ENCODE peak calls at places on chromosomes 4 and X, in seven cellular contexts. One of them, this sample, is unnamed.

GRCh38 chr4:123077330-123077729 is 154.9 kb upstream of the NUDT6 start:
- DNase-seq in activated CD4-positive, alpha-beta T cell treated with anti-CD3 and anti-CD28 coated beads, Interleukin-2, amount 50 U/mL, for 1 hour: no peak
- DNase-seq in lung microvascular endothelial cell: no peak
- DNase-seq in heart left ventricle: no peak
- DNase-seq in AG09309: no peak
- DNase-seq in neural crest cell: no peak
- DNase-seq in NCI-H1105: no peak
- DNase-seq in this sample: no peak

GRCh38 chr4:3354455-3354811 is 61.6 kb downstream of the RGS12 start:
- DNase-seq in activated CD4-positive, alpha-beta T cell treated with anti-CD3 and anti-CD28 coated beads, Interleukin-2, amount 50 U/mL, for 1 hour: no peak
- DNase-seq in lung microvascular endothelial cell: no peak
- DNase-seq in heart left ventricle: no peak
- DNase-seq in AG09309: no peak
- DNase-seq in neural crest cell: no peak
- DNase-seq in NCI-H1105: no peak
- DNase-seq in this sample: no peak

GRCh38 chr4:31467781-31468180 is 747.6 kb downstream of the PCDH7 start:
- DNase-seq in activated CD4-positive, alpha-beta T cell treated with anti-CD3 and anti-CD28 coated beads, Interleukin-2, amount 50 U/mL, for 1 hour: no peak
- DNase-seq in lung microvascular endothelial cell: no peak
- DNase-seq in heart left ventricle: no peak
- DNase-seq in AG09309: no peak
- DNase-seq in neural crest cell: no peak
- DNase-seq in NCI-H1105: no peak
- DNase-seq in this sample: no peak

GRCh38 chrX:1323315-1323714 is 13.3 kb upstream of the IL3RA start:
- DNase-seq in activated CD4-positive, alpha-beta T cell treated with anti-CD3 and anti-CD28 coated beads, Interleukin-2, amount 50 U/mL, for 1 hour: peak; percentile 40
- DNase-seq in lung microvascular endothelial cell: peak; percentile 78
- DNase-seq in heart left ventricle: peak; percentile 42
- DNase-seq in AG09309: no peak
- DNase-seq in neural crest cell: peak; percentile 47
- DNase-seq in NCI-H1105: no peak
- DNase-seq in this sample: no peak

GRCh38 chr4:88341227-88342192 is 37.1 kb upstream of the HERC6 start:
- DNase-seq in activated CD4-positive, alpha-beta T cell treated with anti-CD3 and anti-CD28 coated beads, Interleukin-2, amount 50 U/mL, for 1 hour: no peak
- DNase-seq in lung microvascular endothelial cell: peak; percentile 24
- DNase-seq in heart left ventricle: peak; percentile 62
- DNase-seq in AG09309: peak; percentile 81
- DNase-seq in neural crest cell: no peak
- DNase-seq in NCI-H1105: no peak
- DNase-seq in this sample: no peak

GRCh38 chrX:95893632-95894031 is 791.0 kb upstream of the DIAPH2 start:
- DNase-seq in activated CD4-positive, alpha-beta T cell treated with anti-CD3 and anti-CD28 coated beads, Interleukin-2, amount 50 U/mL, for 1 hour: no peak
- DNase-seq in lung microvascular endothelial cell: no peak
- DNase-seq in heart left ventricle: no peak
- DNase-seq in AG09309: no peak
- DNase-seq in neural crest cell: no peak
- DNase-seq in NCI-H1105: no peak
- DNase-seq in this sample: no peak

GRCh38 chr4:4308800-4309441 is 18.9 kb downstream of the ZBTB49 start:
- DNase-seq in activated CD4-positive, alpha-beta T cell treated with anti-CD3 and anti-CD28 coated beads, Interleukin-2, amount 50 U/mL, for 1 hour: no peak
- DNase-seq in lung microvascular endothelial cell: no peak
- DNase-seq in heart left ventricle: no peak
- DNase-seq in AG09309: peak; percentile 57
- DNase-seq in neural crest cell: no peak
- DNase-seq in NCI-H1105: no peak
- DNase-seq in this sample: peak; percentile 21

GRCh38 chrX:103311401-103311785 is 603 bp upstream of the BEX2 start:
- DNase-seq in activated CD4-positive, alpha-beta T cell treated with anti-CD3 and anti-CD28 coated beads, Interleukin-2, amount 50 U/mL, for 1 hour: no peak
- DNase-seq in lung microvascular endothelial cell: no peak
- DNase-seq in heart left ventricle: no peak
- DNase-seq in AG09309: no peak
- DNase-seq in neural crest cell: no peak
- DNase-seq in NCI-H1105: no peak
- DNase-seq in this sample: no peak

GRCh38 chrX:13092455-13092941 is 48.1 kb upstream of the FAM9C start:
- DNase-seq in activated CD4-positive, alpha-beta T cell treated with anti-CD3 and anti-CD28 coated beads, Interleukin-2, amount 50 U/mL, for 1 hour: peak; percentile 71
- DNase-seq in lung microvascular endothelial cell: no peak
- DNase-seq in heart left ventricle: peak; percentile 32
- DNase-seq in AG09309: no peak
- DNase-seq in neural crest cell: no peak
- DNase-seq in NCI-H1105: no peak
- DNase-seq in this sample: no peak

GRCh38 chr4:112031712-112032328 is 113.4 kb upstream of the FAM241A start:
- DNase-seq in activated CD4-positive, alpha-beta T cell treated with anti-CD3 and anti-CD28 coated beads, Interleukin-2, amount 50 U/mL, for 1 hour: no peak
- DNase-seq in lung microvascular endothelial cell: peak; percentile 64
- DNase-seq in heart left ventricle: no peak
- DNase-seq in AG09309: peak; percentile 24
- DNase-seq in neural crest cell: peak; percentile 38
- DNase-seq in NCI-H1105: peak; percentile 27
- DNase-seq in this sample: no peak

GRCh38 chrX:133350751-133351150 is 64.5 kb downstream of the GPC4 start:
- DNase-seq in activated CD4-positive, alpha-beta T cell treated with anti-CD3 and anti-CD28 coated beads, Interleukin-2, amount 50 U/mL, for 1 hour: no peak
- DNase-seq in lung microvascular endothelial cell: no peak
- DNase-seq in heart left ventricle: peak; percentile 30
- DNase-seq in AG09309: no peak
- DNase-seq in neural crest cell: no peak
- DNase-seq in NCI-H1105: peak; percentile 56
- DNase-seq in this sample: no peak

GRCh38 chr4:79584902-79585301 is 176.9 kb upstream of the GK2 start:
- DNase-seq in activated CD4-positive, alpha-beta T cell treated with anti-CD3 and anti-CD28 coated beads, Interleukin-2, amount 50 U/mL, for 1 hour: no peak
- DNase-seq in lung microvascular endothelial cell: no peak
- DNase-seq in heart left ventricle: no peak
- DNase-seq in AG09309: no peak
- DNase-seq in neural crest cell: no peak
- DNase-seq in NCI-H1105: no peak
- DNase-seq in this sample: no peak

GRCh38 chrX:24575496-24575895 is 71.7 kb downstream of the PCYT1B start:
- DNase-seq in activated CD4-positive, alpha-beta T cell treated with anti-CD3 and anti-CD28 coated beads, Interleukin-2, amount 50 U/mL, for 1 hour: no peak
- DNase-seq in lung microvascular endothelial cell: no peak
- DNase-seq in heart left ventricle: no peak
- DNase-seq in AG09309: no peak
- DNase-seq in neural crest cell: no peak
- DNase-seq in NCI-H1105: no peak
- DNase-seq in this sample: no peak

GRCh38 chr4:2794707-2795557 is 2.0 kb downstream of the SH3BP2 start:
- DNase-seq in activated CD4-positive, alpha-beta T cell treated with anti-CD3 and anti-CD28 coated beads, Interleukin-2, amount 50 U/mL, for 1 hour: no peak
- DNase-seq in lung microvascular endothelial cell: peak; percentile 35
- DNase-seq in heart left ventricle: peak; percentile 82
- DNase-seq in AG09309: peak; percentile 37
- DNase-seq in neural crest cell: no peak
- DNase-seq in NCI-H1105: no peak
- DNase-seq in this sample: peak; percentile 76

GRCh38 chrX:119986203-119986602 is 42.7 kb upstream of the NKAP start:
- DNase-seq in activated CD4-positive, alpha-beta T cell treated with anti-CD3 and anti-CD28 coated beads, Interleukin-2, amount 50 U/mL, for 1 hour: no peak
- DNase-seq in lung microvascular endothelial cell: no peak
- DNase-seq in heart left ventricle: no peak
- DNase-seq in AG09309: no peak
- DNase-seq in neural crest cell: no peak
- DNase-seq in NCI-H1105: no peak
- DNase-seq in this sample: no peak

GRCh38 chrX:150456466-150456865 is 93.3 kb downstream of the MAMLD1 start:
- DNase-seq in activated CD4-positive, alpha-beta T cell treated with anti-CD3 and anti-CD28 coated beads, Interleukin-2, amount 50 U/mL, for 1 hour: no peak
- DNase-seq in lung microvascular endothelial cell: no peak
- DNase-seq in heart left ventricle: no peak
- DNase-seq in AG09309: no peak
- DNase-seq in neural crest cell: no peak
- DNase-seq in NCI-H1105: no peak
- DNase-seq in this sample: no peak

GRCh38 chrX:101482296-101482695 is 3.0 kb upstream of the ARMCX4 start:
- DNase-seq in activated CD4-positive, alpha-beta T cell treated with anti-CD3 and anti-CD28 coated beads, Interleukin-2, amount 50 U/mL, for 1 hour: no peak
- DNase-seq in lung microvascular endothelial cell: no peak
- DNase-seq in heart left ventricle: no peak
- DNase-seq in AG09309: peak; percentile 27
- DNase-seq in neural crest cell: no peak
- DNase-seq in NCI-H1105: no peak
- DNase-seq in this sample: no peak

GRCh38 chr4:36256398-36256828 is 12.1 kb upstream of the ARAP2 start:
- DNase-seq in activated CD4-positive, alpha-beta T cell treated with anti-CD3 and anti-CD28 coated beads, Interleukin-2, amount 50 U/mL, for 1 hour: no peak
- DNase-seq in lung microvascular endothelial cell: no peak
- DNase-seq in heart left ventricle: no peak
- DNase-seq in AG09309: no peak
- DNase-seq in neural crest cell: no peak
- DNase-seq in NCI-H1105: no peak
- DNase-seq in this sample: no peak

GRCh38 chrX:123277821-123278220 is 93.7 kb downstream of the GRIA3 start:
- DNase-seq in activated CD4-positive, alpha-beta T cell treated with anti-CD3 and anti-CD28 coated beads, Interleukin-2, amount 50 U/mL, for 1 hour: no peak
- DNase-seq in lung microvascular endothelial cell: no peak
- DNase-seq in heart left ventricle: no peak
- DNase-seq in AG09309: no peak
- DNase-seq in neural crest cell: no peak
- DNase-seq in NCI-H1105: no peak
- DNase-seq in this sample: no peak

GRCh38 chr4:22514001-22514400 is 1.9 kb downstream of the ADGRA3 start:
- DNase-seq in activated CD4-positive, alpha-beta T cell treated with anti-CD3 and anti-CD28 coated beads, Interleukin-2, amount 50 U/mL, for 1 hour: no peak
- DNase-seq in lung microvascular endothelial cell: peak; percentile 36
- DNase-seq in heart left ventricle: no peak
- DNase-seq in AG09309: no peak
- DNase-seq in neural crest cell: no peak
- DNase-seq in NCI-H1105: no peak
- DNase-seq in this sample: no peak

GRCh38 chr4:105520819-105521790 is 31.3 kb upstream of the ARHGEF38 start:
- DNase-seq in activated CD4-positive, alpha-beta T cell treated with anti-CD3 and anti-CD28 coated beads, Interleukin-2, amount 50 U/mL, for 1 hour: no peak
- DNase-seq in lung microvascular endothelial cell: peak; percentile 69
- DNase-seq in heart left ventricle: no peak
- DNase-seq in AG09309: no peak
- DNase-seq in neural crest cell: peak; percentile 43
- DNase-seq in NCI-H1105: peak; percentile 14
- DNase-seq in this sample: no peak

GRCh38 chr4:2295535-2296442 is 33.9 kb upstream of the MXD4 start:
- DNase-seq in activated CD4-positive, alpha-beta T cell treated with anti-CD3 and anti-CD28 coated beads, Interleukin-2, amount 50 U/mL, for 1 hour: no peak
- DNase-seq in lung microvascular endothelial cell: no peak
- DNase-seq in heart left ventricle: peak; percentile 17
- DNase-seq in AG09309: no peak
- DNase-seq in neural crest cell: no peak
- DNase-seq in NCI-H1105: no peak
- DNase-seq in this sample: peak; percentile 55